ENCODE peak calls at places on chromosomes 3 and 15, in ten cellular contexts. J is T-helper 2 cell; E is dorsolateral prefrontal cortex; L is GM13977; H is AG08396; T is sciatic nerve; V is tibial nerve; S is stomach; P is activated naive CD4-positive, alpha-beta T cell treated with anti-CD3 and anti-CD28 coated beads, Interleukin-2, amount 10 ng/mL, durations not matched to agents 7 days and 5 days; F is ureter. I is an unnamed sample.

GRCh38 chr3:156711113-156711512 is 36.7 kb downstream of the TIPARP start:
- DNase-seq in J (no peak), E (no peak), L (no peak), H (no peak), T (no peak), V (no peak), S (no peak), P (no peak), F (no peak), I (no peak)

GRCh38 chr3:7710284-7710683 is 791.3 kb upstream of the LMCD1 start:
- DNase-seq in J (no peak), E (no peak), L (no peak), H (no peak), T (no peak), V (no peak), S (no peak), P (no peak), F (no peak), I (no peak)

GRCh38 chr15:97992831-97993230 is 32.3 kb downstream of the ARRDC4 start:
- DNase-seq in J (no peak), E (no peak), L (no peak), H (no peak), T (no peak), V (no peak), S (no peak), P (no peak), F (no peak), I (no peak)

GRCh38 chr3:73804204-73804603 is 179.5 kb upstream of the PDZRN3 start:
- DNase-seq in J (no peak), E (no peak), L (no peak), H (no peak), T (no peak), V (no peak), S (peak), P (no peak), F (no peak), I (no peak)

GRCh38 chr3:83453010-83453409 is 1505.8 kb upstream of the CADM2 start:
- DNase-seq in J (no peak), E (no peak), L (no peak), H (no peak), T (no peak), V (no peak), S (no peak), P (no peak), F (no peak), I (no peak)

GRCh38 chr3:179713643-179714090 is 60.8 kb downstream of the USP13 start:
- DNase-seq in J (no peak), E (no peak), L (no peak), H (peak), T (no peak), V (no peak), S (no peak), P (no peak), F (no peak), I (no peak)

GRCh38 chr3:171453175-171453868 is 6.9 kb downstream of the TNIK start:
- DNase-seq in J (no peak), E (no peak), L (no peak), H (no peak), T (no peak), V (no peak), S (no peak), P (no peak), F (no peak), I (no peak)

GRCh38 chr15:79804833-79805232 is 92.0 kb downstream of the MTHFS start:
- DNase-seq in J (no peak), E (no peak), L (no peak), H (no peak), T (no peak), V (no peak), S (no peak), P (no peak), F (no peak), I (no peak)

GRCh38 chr3:41265011-41265545 is 65.8 kb downstream of the CTNNB1 start:
- DNase-seq in J (no peak), E (no peak), L (no peak), H (no peak), T (no peak), V (no peak), S (no peak), P (no peak), F (no peak), I (no peak)